ENCODE peak calls at places on chromosomes 1 and 21, in five cellular contexts. One of them, this sample, is unnamed.

GRCh38 chr1:180235502-180236239 is 5.6 kb downstream of the LHX4 start:
- DNase-seq in GM23338: peak
- DNase-seq in tibial nerve: no peak
- DNase-seq in HCT116: no peak
- DNase-seq in SK-N-SH: no peak
- DNase-seq in this sample: no peak

GRCh38 chr1:228555074-228555989 is 68.2 kb downstream of the RNF187 start:
- DNase-seq in GM23338: no peak
- DNase-seq in tibial nerve: no peak
- DNase-seq in HCT116: no peak
- DNase-seq in SK-N-SH: peak
- DNase-seq in this sample: no peak

GRCh38 chr1:234612352-234613127 is 2.6 kb upstream of the IRF2BP2 start:
- DNase-seq in GM23338: peak
- DNase-seq in tibial nerve: peak
- DNase-seq in HCT116: peak
- DNase-seq in SK-N-SH: peak
- DNase-seq in this sample: peak

GRCh38 chr1:60678802-60679201 is 403.6 kb upstream of the NFIA start:
- DNase-seq in GM23338: peak
- DNase-seq in tibial nerve: no peak
- DNase-seq in HCT116: no peak
- DNase-seq in SK-N-SH: no peak
- DNase-seq in this sample: no peak

GRCh38 chr1:229768232-229768631 is 142.2 kb downstream of the URB2 start:
- DNase-seq in GM23338: no peak
- DNase-seq in tibial nerve: no peak
- DNase-seq in HCT116: no peak
- DNase-seq in SK-N-SH: no peak
- DNase-seq in this sample: no peak

GRCh38 chr21:31162827-31163226 is 124.6 kb upstream of the KRTAP19-8 start:
- DNase-seq in GM23338: no peak
- DNase-seq in tibial nerve: no peak
- DNase-seq in HCT116: no peak
- DNase-seq in SK-N-SH: peak
- DNase-seq in this sample: no peak

GRCh38 chr1:16006552-16007485 is 2.8 kb downstream of the SRARP start:
- DNase-seq in GM23338: no peak
- DNase-seq in tibial nerve: no peak
- DNase-seq in HCT116: peak
- DNase-seq in SK-N-SH: no peak
- DNase-seq in this sample: no peak

GRCh38 chr1:1620433-1621139 is 5.3 kb downstream of the MIB2 start:
- DNase-seq in GM23338: no peak
- DNase-seq in tibial nerve: no peak
- DNase-seq in HCT116: no peak
- DNase-seq in SK-N-SH: no peak
- DNase-seq in this sample: no peak

GRCh38 chr1:29758764-29759499 is 522.6 kb downstream of the PTPRU start:
- DNase-seq in GM23338: peak
- DNase-seq in tibial nerve: no peak
- DNase-seq in HCT116: no peak
- DNase-seq in SK-N-SH: no peak
- DNase-seq in this sample: no peak

GRCh38 chr1:206706298-206706791 is 21.6 kb downstream of the MAPKAPK2 start:
- DNase-seq in GM23338: peak
- DNase-seq in tibial nerve: no peak
- DNase-seq in HCT116: no peak
- DNase-seq in SK-N-SH: no peak
- DNase-seq in this sample: peak

GRCh38 chr1:9603307-9603706 is 14.6 kb downstream of the TMEM201 start:
- DNase-seq in GM23338: no peak
- DNase-seq in tibial nerve: no peak
- DNase-seq in HCT116: no peak
- DNase-seq in SK-N-SH: peak
- DNase-seq in this sample: no peak

GRCh38 chr1:201539561-201540404 is 856 bp downstream of the NAV1 start:
- DNase-seq in GM23338: peak
- DNase-seq in tibial nerve: no peak
- DNase-seq in HCT116: no peak
- DNase-seq in SK-N-SH: peak
- DNase-seq in this sample: peak

GRCh38 chr1:192604979-192605620 is 29.5 kb downstream of the RGS1 start:
- DNase-seq in GM23338: no peak
- DNase-seq in tibial nerve: no peak
- DNase-seq in HCT116: no peak
- DNase-seq in SK-N-SH: no peak
- DNase-seq in this sample: no peak

GRCh38 chr1:116334015-116334547 is 39.0 kb upstream of the ATP1A1 start:
- DNase-seq in GM23338: no peak
- DNase-seq in tibial nerve: no peak
- DNase-seq in HCT116: no peak
- DNase-seq in SK-N-SH: no peak
- DNase-seq in this sample: no peak

GRCh38 chr21:20822559-20823133 is 175.6 kb upstream of the NCAM2 start:
- DNase-seq in GM23338: peak
- DNase-seq in tibial nerve: no peak
- DNase-seq in HCT116: no peak
- DNase-seq in SK-N-SH: no peak
- DNase-seq in this sample: no peak

GRCh38 chr1:199545780-199546179 is 481.7 kb upstream of the NR5A2 start:
- DNase-seq in GM23338: peak
- DNase-seq in tibial nerve: no peak
- DNase-seq in HCT116: peak
- DNase-seq in SK-N-SH: no peak
- DNase-seq in this sample: no peak

GRCh38 chr1:94925561-94926364 is 1.1 kb downstream of the CNN3 start:
- DNase-seq in GM23338: peak
- DNase-seq in tibial nerve: peak
- DNase-seq in HCT116: peak
- DNase-seq in SK-N-SH: peak
- DNase-seq in this sample: peak

GRCh38 chr21:33881689-33882440 is 33.7 kb downstream of the ATP5PO start:
- DNase-seq in GM23338: no peak
- DNase-seq in tibial nerve: no peak
- DNase-seq in HCT116: no peak
- DNase-seq in SK-N-SH: no peak
- DNase-seq in this sample: no peak

GRCh38 chr1:222634180-222635013 is 16.5 kb downstream of the MIA3 start:
- DNase-seq in GM23338: peak
- DNase-seq in tibial nerve: no peak
- DNase-seq in HCT116: peak
- DNase-seq in SK-N-SH: peak
- DNase-seq in this sample: no peak

GRCh38 chr1:115466433-115466832 is 128.4 kb upstream of the NGF start:
- DNase-seq in GM23338: peak
- DNase-seq in tibial nerve: no peak
- DNase-seq in HCT116: no peak
- DNase-seq in SK-N-SH: no peak
- DNase-seq in this sample: no peak

GRCh38 chr1:160806109-160806665 is 10.2 kb downstream of the LY9 start:
- DNase-seq in GM23338: no peak
- DNase-seq in tibial nerve: no peak
- DNase-seq in HCT116: no peak
- DNase-seq in SK-N-SH: no peak
- DNase-seq in this sample: no peak

GRCh38 chr1:10714337-10715114 is 81.9 kb downstream of the CASZ1 start:
- DNase-seq in GM23338: no peak
- DNase-seq in tibial nerve: no peak
- DNase-seq in HCT116: no peak
- DNase-seq in SK-N-SH: no peak
- DNase-seq in this sample: no peak

GRCh38 chr1:47856994-47857393 is 140.2 kb downstream of the TRABD2B start:
- DNase-seq in GM23338: no peak
- DNase-seq in tibial nerve: no peak
- DNase-seq in HCT116: no peak
- DNase-seq in SK-N-SH: no peak
- DNase-seq in this sample: no peak

GRCh38 chr1:9659328-9659727 is 7.8 kb downstream of the PIK3CD start:
- DNase-seq in GM23338: no peak
- DNase-seq in tibial nerve: no peak
- DNase-seq in HCT116: no peak
- DNase-seq in SK-N-SH: no peak
- DNase-seq in this sample: no peak

GRCh38 chr1:74468982-74469603 is 43.3 kb downstream of the LRRC53 start:
- DNase-seq in GM23338: peak
- DNase-seq in tibial nerve: no peak
- DNase-seq in HCT116: peak
- DNase-seq in SK-N-SH: peak
- DNase-seq in this sample: no peak

GRCh38 chr21:14923468-14923867 is 141.3 kb downstream of the NRIP1 start:
- DNase-seq in GM23338: no peak
- DNase-seq in tibial nerve: no peak
- DNase-seq in HCT116: no peak
- DNase-seq in SK-N-SH: no peak
- DNase-seq in this sample: no peak

GRCh38 chr1:18991585-18991984 is 35.1 kb upstream of the IFFO2 start:
- DNase-seq in GM23338: no peak
- DNase-seq in tibial nerve: no peak
- DNase-seq in HCT116: no peak
- DNase-seq in SK-N-SH: no peak
- DNase-seq in this sample: no peak
- TF ChIP-seq CTCF in GM23338: no peak
- TF ChIP-seq CTCF in tibial nerve: no peak
- TF ChIP-seq CTCF in HCT116: no peak
- TF ChIP-seq CTCF in SK-N-SH: no peak
- TF ChIP-seq CTCF in this sample: no peak

DNA sequence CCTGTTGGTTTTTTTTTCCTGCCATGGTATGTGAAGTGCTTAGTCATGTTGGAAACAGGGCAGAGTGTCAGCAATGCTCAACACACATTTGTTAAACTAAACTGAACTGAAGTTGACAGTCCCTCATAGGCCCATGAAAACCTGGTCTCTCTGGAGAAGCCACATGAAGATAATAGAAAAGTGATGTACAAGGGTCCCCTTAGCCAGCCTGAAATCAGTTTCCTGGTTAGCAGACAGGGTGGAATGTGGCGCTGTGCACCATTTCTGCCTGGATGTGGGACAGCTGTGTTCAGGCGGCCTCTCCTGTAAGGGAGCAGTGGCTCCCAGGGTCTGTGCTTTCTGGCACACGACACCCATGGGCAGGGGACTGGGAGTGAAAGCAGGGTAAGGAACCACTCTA is 9.9 kb upstream of the CHI3L1 start:
- DNase-seq in GM23338: peak
- DNase-seq in tibial nerve: no peak
- DNase-seq in HCT116: no peak
- DNase-seq in SK-N-SH: no peak
- DNase-seq in this sample: no peak
- TF ChIP-seq CTCF in GM23338: peak
- TF ChIP-seq CTCF in tibial nerve: no peak
- TF ChIP-seq CTCF in HCT116: peak
- TF ChIP-seq CTCF in SK-N-SH: peak
- TF ChIP-seq CTCF in this sample: no peak

DNA sequence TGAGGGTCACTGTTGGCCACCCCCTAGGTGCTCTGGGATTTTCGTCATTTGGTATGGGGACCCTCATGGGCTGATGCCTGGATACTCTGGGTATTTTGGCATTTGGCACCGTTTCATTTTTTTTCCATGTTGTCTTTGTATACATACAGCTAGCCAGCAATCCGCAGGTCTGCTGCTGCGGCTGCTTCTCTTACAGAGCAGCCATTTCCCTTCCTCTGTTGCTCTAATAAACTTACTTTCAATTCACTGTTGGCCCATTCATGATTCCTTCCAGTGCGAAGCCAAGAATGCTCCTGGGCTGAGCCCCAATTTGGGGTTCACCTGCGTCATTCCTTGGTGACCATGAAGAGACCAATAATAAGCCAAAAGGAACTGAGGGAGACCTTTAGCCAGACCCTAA is 21.5 kb downstream of the GON4L start:
- DNase-seq in GM23338: no peak
- DNase-seq in tibial nerve: no peak
- DNase-seq in HCT116: no peak
- DNase-seq in SK-N-SH: no peak
- DNase-seq in this sample: no peak
- TF ChIP-seq CTCF in GM23338: no peak
- TF ChIP-seq CTCF in tibial nerve: no peak
- TF ChIP-seq CTCF in HCT116: no peak
- TF ChIP-seq CTCF in SK-N-SH: no peak
- TF ChIP-seq CTCF in this sample: no peak

DNA sequence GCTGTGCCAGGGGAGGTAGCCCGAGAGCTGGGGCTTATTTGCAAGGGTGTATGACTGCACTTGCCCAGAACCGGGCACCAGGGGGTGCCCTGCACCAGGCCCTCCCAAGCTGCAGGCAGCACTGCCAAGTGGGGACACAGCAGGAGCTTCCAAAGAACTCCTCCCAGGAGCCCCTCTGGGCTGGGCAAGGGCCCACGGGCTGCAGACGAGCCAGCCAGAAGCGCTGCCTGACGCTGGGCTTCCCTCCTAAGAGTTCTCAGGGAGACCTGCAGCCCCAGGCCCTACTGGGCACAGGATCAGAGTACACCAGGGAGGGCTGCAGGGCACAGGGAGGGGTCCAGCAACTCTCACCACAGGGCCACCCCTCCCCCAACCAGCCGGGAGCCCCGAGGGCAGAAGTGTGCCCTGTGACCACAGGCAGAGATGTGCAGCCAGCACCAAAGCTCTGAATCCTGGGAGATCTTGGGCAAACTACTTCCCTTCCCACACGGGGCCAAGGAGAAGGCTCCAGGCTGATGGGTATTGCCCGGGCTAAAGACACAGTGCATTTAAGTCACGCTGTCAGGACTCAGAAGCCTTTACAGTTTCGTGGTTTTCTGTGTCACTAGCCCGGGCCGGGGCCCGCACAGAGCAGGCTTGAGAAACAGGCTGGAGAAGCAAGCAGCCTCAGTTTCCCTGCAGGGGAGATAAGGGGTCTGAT is 63.4 kb downstream of the KCNAB2 start:
- DNase-seq in GM23338: peak
- DNase-seq in tibial nerve: no peak
- DNase-seq in HCT116: peak
- DNase-seq in SK-N-SH: peak
- DNase-seq in this sample: peak
- TF ChIP-seq CTCF in GM23338: peak
- TF ChIP-seq CTCF in tibial nerve: no peak
- TF ChIP-seq CTCF in HCT116: peak
- TF ChIP-seq CTCF in SK-N-SH: peak
- TF ChIP-seq CTCF in this sample: no peak

DNA sequence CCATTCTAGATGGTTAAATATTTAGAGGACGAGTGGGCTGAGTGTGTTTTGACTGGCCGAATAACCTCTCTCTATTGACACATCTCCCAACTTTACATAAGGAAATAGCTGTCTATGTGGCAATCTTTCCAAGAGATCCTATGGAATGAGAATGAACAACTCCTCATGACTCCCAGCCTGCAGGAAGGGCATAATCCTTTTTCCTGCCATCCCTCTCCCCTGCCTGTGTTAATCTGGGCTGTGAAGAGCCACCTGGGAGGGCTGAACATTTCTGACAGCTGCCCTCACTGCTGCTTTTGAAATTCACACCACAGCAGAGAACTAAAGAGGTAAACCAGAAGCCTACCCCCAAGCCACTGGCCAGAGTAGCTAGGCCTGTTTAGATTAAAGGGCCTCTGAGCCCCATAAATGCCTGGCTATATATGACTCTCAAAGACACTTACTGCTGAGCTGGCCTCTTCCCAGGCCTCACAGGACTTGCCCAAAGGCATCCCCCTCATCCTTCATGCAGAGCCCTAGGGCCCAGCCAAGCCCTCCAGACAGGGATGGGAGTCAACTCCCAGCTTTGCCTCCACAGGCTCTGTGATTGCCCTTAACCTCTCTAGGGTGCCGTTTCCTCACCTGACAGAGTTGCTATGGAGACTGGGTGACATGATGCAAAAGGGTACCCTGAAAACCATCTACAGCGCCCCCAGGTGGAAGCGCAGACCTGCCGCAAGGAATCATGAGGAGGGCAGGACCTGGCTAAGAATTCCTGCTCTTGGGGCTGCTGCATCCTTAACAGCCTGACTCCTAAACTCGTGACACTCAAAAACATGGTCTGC is 42.0 kb upstream of the LDLRAP1 start:
- DNase-seq in GM23338: peak
- DNase-seq in tibial nerve: no peak
- DNase-seq in HCT116: peak
- DNase-seq in SK-N-SH: no peak
- DNase-seq in this sample: peak
- TF ChIP-seq CTCF in GM23338: peak
- TF ChIP-seq CTCF in tibial nerve: no peak
- TF ChIP-seq CTCF in HCT116: peak
- TF ChIP-seq CTCF in SK-N-SH: peak
- TF ChIP-seq CTCF in this sample: peak

This sample was measured in glutamatergic neuron.